ENCODE peak calls at places on chromosome X, in eight cellular contexts. One of them, this sample, is unnamed.
A peak's percentile ranks its signal among the peaks of the same experiment; 100 is the strongest.

GRCh38 chrX:17024896-17025295 is 78.4 kb downstream of the REPS2 start:
- DNase-seq in psoas muscle: no peak
- DNase-seq in mammary epithelial cell: no peak
- DNase-seq in SK-N-SH: peak; percentile 36
- DNase-seq in fibroblast of lung: peak; percentile 34
- DNase-seq in heart left ventricle: no peak
- DNase-seq in upper lobe of right lung: no peak
- DNase-seq in IMR-90: no peak
- DNase-seq in this sample: peak; percentile 28

GRCh38 chrX:129981752-129982299 is 609 bp upstream of the BCORL1 start:
- DNase-seq in SK-N-SH: peak; percentile 50
- DNase-seq in mammary epithelial cell: no peak
- DNase-seq in psoas muscle: no peak
- DNase-seq in upper lobe of right lung: peak; percentile 44
- DNase-seq in IMR-90: no peak
- DNase-seq in fibroblast of lung: no peak
- DNase-seq in heart left ventricle: no peak
- DNase-seq in this sample: no peak

GRCh38 chrX:19443886-19444530 is 71.3 kb downstream of the MAP3K15 start:
- DNase-seq in psoas muscle: no peak
- DNase-seq in upper lobe of right lung: no peak
- DNase-seq in SK-N-SH: no peak
- DNase-seq in mammary epithelial cell: no peak
- DNase-seq in fibroblast of lung: no peak
- DNase-seq in IMR-90: no peak
- DNase-seq in heart left ventricle: no peak
- DNase-seq in this sample: no peak

GRCh38 chrX:74526786-74527185 is 87.6 kb downstream of the RLIM start:
- DNase-seq in IMR-90: no peak
- DNase-seq in heart left ventricle: no peak
- DNase-seq in upper lobe of right lung: no peak
- DNase-seq in SK-N-SH: no peak
- DNase-seq in psoas muscle: no peak
- DNase-seq in mammary epithelial cell: no peak
- DNase-seq in fibroblast of lung: no peak
- DNase-seq in this sample: peak; percentile 57

GRCh38 chrX:24005028-24005427 is 22.0 kb downstream of the KLHL15 start:
- DNase-seq in SK-N-SH: no peak
- DNase-seq in fibroblast of lung: no peak
- DNase-seq in heart left ventricle: no peak
- DNase-seq in psoas muscle: no peak
- DNase-seq in upper lobe of right lung: no peak
- DNase-seq in mammary epithelial cell: no peak
- DNase-seq in IMR-90: no peak
- DNase-seq in this sample: no peak

GRCh38 chrX:119790977-119791436 is 423 bp downstream of the RPL39 start:
- DNase-seq in SK-N-SH: peak; percentile 62
- DNase-seq in heart left ventricle: no peak
- DNase-seq in psoas muscle: no peak
- DNase-seq in IMR-90: peak; percentile 26
- DNase-seq in fibroblast of lung: peak; percentile 47
- DNase-seq in upper lobe of right lung: no peak
- DNase-seq in mammary epithelial cell: peak; percentile 16
- DNase-seq in this sample: peak; percentile 38

GRCh38 chrX:132094169-132094568 is 33.7 kb downstream of the FRMD7 start:
- DNase-seq in heart left ventricle: no peak
- DNase-seq in upper lobe of right lung: no peak
- DNase-seq in IMR-90: no peak
- DNase-seq in psoas muscle: no peak
- DNase-seq in fibroblast of lung: peak; percentile 17
- DNase-seq in mammary epithelial cell: no peak
- DNase-seq in SK-N-SH: no peak
- DNase-seq in this sample: no peak

GRCh38 chrX:133810925-133811324 is 174.5 kb downstream of the GPC3 start:
- DNase-seq in upper lobe of right lung: no peak
- DNase-seq in heart left ventricle: no peak
- DNase-seq in SK-N-SH: no peak
- DNase-seq in mammary epithelial cell: no peak
- DNase-seq in fibroblast of lung: no peak
- DNase-seq in psoas muscle: no peak
- DNase-seq in IMR-90: no peak
- DNase-seq in this sample: no peak

GRCh38 chrX:13891367-13892146 is 74.7 kb upstream of the GPM6B start:
- DNase-seq in mammary epithelial cell: peak; percentile 48
- DNase-seq in upper lobe of right lung: no peak
- DNase-seq in SK-N-SH: no peak
- DNase-seq in heart left ventricle: no peak
- DNase-seq in IMR-90: no peak
- DNase-seq in fibroblast of lung: no peak
- DNase-seq in psoas muscle: no peak
- DNase-seq in this sample: no peak

GRCh38 chrX:153875391-153876111 is 10.4 kb downstream of the L1CAM start:
- DNase-seq in IMR-90: no peak
- DNase-seq in psoas muscle: peak; percentile 67
- DNase-seq in fibroblast of lung: peak; percentile 11
- DNase-seq in mammary epithelial cell: no peak
- DNase-seq in upper lobe of right lung: peak; percentile 73
- DNase-seq in SK-N-SH: peak; percentile 80
- DNase-seq in heart left ventricle: no peak
- DNase-seq in this sample: peak; percentile 64
- H3K4me3 ChIP-seq in IMR-90: no peak overlapping the region
- H3K4me3 ChIP-seq in psoas muscle: no peak overlapping the region
- H3K4me3 ChIP-seq in fibroblast of lung: no peak overlapping the region
- H3K4me3 ChIP-seq in mammary epithelial cell: no peak overlapping the region
- H3K4me3 ChIP-seq in upper lobe of right lung: no peak overlapping the region
- H3K4me3 ChIP-seq in SK-N-SH: peak overlapping the region; percentile 34
- H3K4me3 ChIP-seq in heart left ventricle: no peak overlapping the region
- H3K4me3 ChIP-seq in this sample: no peak overlapping the region

DNA sequence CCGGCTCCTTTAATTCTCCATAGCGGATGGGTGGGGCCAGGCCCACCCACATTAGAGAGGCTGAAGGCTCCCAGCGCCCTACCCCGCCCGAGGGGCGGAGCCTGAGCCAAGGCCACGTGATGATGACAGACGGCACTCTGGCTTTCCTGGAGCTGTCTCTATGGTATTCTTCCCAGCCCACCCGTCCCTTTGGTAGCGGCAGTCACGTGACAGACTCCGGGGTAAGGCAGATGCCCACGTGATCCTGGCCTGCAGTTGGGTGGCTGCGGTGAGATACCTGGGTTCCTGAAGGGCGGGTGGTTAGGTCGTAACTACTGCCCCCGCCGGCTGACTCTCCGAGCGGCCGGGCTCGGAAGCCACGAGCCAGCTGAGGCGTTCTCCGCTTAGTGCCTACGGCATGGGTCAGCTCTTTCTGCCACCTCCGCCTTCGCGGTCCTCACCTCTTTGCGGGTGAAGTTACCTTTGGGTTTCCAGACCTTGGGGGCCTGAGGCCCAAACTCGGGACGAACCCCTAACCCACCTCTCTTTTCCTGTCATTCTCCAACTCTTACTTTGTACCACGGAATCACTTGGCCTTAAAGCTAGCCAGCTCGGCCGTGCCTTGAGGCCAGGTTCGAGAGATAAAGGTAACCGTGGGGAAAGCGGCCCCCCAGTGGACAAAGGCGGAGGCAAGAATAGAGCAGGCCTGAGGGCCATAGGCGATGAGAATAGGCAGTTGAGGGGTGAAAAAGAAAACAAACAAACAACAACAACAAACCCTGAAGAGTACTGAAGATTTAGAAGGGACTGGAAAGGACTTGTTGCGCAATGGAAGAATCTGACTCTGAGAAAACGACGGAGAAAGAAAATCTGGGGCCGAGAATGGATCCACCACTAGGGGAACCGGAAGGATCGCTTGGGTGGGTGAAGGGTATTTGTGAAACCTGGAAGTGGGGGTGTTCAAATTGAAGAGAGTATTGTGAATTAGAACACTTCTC is at the start of gene RRAGB:
- DNase-seq in heart left ventricle: peak; percentile 96
- DNase-seq in fibroblast of lung: peak; percentile 94
- DNase-seq in upper lobe of right lung: peak; percentile 96
- DNase-seq in SK-N-SH: peak; percentile 85
- DNase-seq in mammary epithelial cell: peak; percentile 89
- DNase-seq in IMR-90: peak; percentile 91
- DNase-seq in psoas muscle: peak; percentile 96
- DNase-seq in this sample: peak; percentile 96
- TF ChIP-seq CTCF in heart left ventricle: peak; percentile 23
- TF ChIP-seq CTCF in fibroblast of lung: peak; percentile 53
- TF ChIP-seq CTCF in upper lobe of right lung: peak; percentile 53
- TF ChIP-seq CTCF in SK-N-SH: peak; percentile 70
- TF ChIP-seq CTCF in mammary epithelial cell: peak; percentile 21
- TF ChIP-seq CTCF in IMR-90: peak; percentile 41
- TF ChIP-seq CTCF in psoas muscle: peak; percentile 46
- TF ChIP-seq CTCF in this sample: peak; percentile 60

DNA sequence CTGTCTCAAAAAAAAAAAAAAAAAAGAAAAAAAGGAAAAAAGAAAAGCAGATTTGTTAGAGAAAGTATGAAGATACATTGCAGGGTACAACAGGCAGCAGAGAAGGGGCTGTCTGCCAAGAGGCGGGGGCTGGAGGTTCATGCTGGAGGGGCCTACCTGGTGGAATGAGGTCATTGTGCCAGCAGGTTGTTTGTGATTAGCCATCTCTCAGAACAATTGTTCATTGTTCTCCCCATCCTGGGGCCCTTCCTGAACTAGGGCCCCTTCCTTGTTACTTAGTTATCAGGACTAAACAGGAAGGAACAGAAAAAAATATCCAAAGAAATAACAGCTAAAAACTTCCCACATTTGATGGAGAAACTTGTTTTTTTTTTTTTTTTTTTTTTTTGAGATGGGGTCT is 14.0 kb upstream of the GPKOW start:
- DNase-seq in fibroblast of lung: no peak
- DNase-seq in upper lobe of right lung: no peak
- DNase-seq in heart left ventricle: peak; percentile 39
- DNase-seq in IMR-90: no peak
- DNase-seq in mammary epithelial cell: no peak
- DNase-seq in SK-N-SH: no peak
- DNase-seq in psoas muscle: no peak
- DNase-seq in this sample: no peak
- H3K9me3 ChIP-seq in fibroblast of lung: no peaks in the 10 kb centered on the region
- H3K9me3 ChIP-seq in upper lobe of right lung: no peaks in the 10 kb centered on the region
- H3K9me3 ChIP-seq in heart left ventricle: peaks cover 21% of the 10 kb centered on the region
- H3K9me3 ChIP-seq in IMR-90: peaks cover 16% of the 10 kb centered on the region
- H3K9me3 ChIP-seq in mammary epithelial cell: peaks cover 18% of the 10 kb centered on the region
- H3K9me3 ChIP-seq in SK-N-SH: peaks cover 5% of the 10 kb centered on the region
- H3K9me3 ChIP-seq in psoas muscle: peaks cover 4% of the 10 kb centered on the region
- H3K9me3 ChIP-seq in this sample: peaks cover 16% of the 10 kb centered on the region

GRCh38 chrX:41108684-41109205 is 23.5 kb downstream of the USP9X start:
- DNase-seq in IMR-90: no peak
- DNase-seq in fibroblast of lung: no peak
- DNase-seq in mammary epithelial cell: no peak
- DNase-seq in upper lobe of right lung: no peak
- DNase-seq in heart left ventricle: no peak
- DNase-seq in SK-N-SH: no peak
- DNase-seq in psoas muscle: no peak
- DNase-seq in this sample: no peak
- H3K4me3 ChIP-seq in IMR-90: no peak overlapping the region
- H3K4me3 ChIP-seq in fibroblast of lung: no peak overlapping the region
- H3K4me3 ChIP-seq in mammary epithelial cell: no peak overlapping the region
- H3K4me3 ChIP-seq in upper lobe of right lung: no peak overlapping the region
- H3K4me3 ChIP-seq in heart left ventricle: no peak overlapping the region
- H3K4me3 ChIP-seq in SK-N-SH: no peak overlapping the region
- H3K4me3 ChIP-seq in psoas muscle: no peak overlapping the region
- H3K4me3 ChIP-seq in this sample: no peak overlapping the region

DNA sequence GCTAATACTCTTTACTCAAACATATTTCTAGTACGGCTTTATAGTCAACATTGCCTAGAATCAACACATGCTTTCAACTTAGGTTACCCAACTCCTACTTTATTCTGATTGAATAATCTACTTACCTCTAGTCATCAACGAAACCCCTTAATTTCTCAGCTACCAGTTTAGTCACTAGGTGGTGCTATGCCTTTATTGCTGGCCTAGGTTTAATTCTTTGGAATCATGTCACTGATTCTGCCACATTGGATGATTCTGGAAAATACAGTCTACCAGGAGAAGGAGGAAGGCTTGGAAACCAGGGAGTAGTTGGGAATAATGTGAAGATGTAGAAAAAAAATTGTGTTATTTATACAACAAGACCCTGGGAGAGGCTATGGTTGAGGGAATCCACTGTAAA is 167.7 kb downstream of the DCAF12L2 start:
- DNase-seq in heart left ventricle: no peak
- DNase-seq in upper lobe of right lung: no peak
- DNase-seq in psoas muscle: no peak
- DNase-seq in IMR-90: no peak
- DNase-seq in SK-N-SH: peak; percentile 1
- DNase-seq in mammary epithelial cell: peak; percentile 2
- DNase-seq in fibroblast of lung: no peak
- DNase-seq in this sample: peak; percentile 14
- TF ChIP-seq CTCF in heart left ventricle: peak; percentile 14
- TF ChIP-seq CTCF in upper lobe of right lung: no peak
- TF ChIP-seq CTCF in psoas muscle: peak; percentile 9
- TF ChIP-seq CTCF in IMR-90: peak; percentile 25
- TF ChIP-seq CTCF in SK-N-SH: peak; percentile 62
- TF ChIP-seq CTCF in mammary epithelial cell: peak; percentile 29
- TF ChIP-seq CTCF in fibroblast of lung: no peak
- TF ChIP-seq CTCF in this sample: peak; percentile 53

DNA sequence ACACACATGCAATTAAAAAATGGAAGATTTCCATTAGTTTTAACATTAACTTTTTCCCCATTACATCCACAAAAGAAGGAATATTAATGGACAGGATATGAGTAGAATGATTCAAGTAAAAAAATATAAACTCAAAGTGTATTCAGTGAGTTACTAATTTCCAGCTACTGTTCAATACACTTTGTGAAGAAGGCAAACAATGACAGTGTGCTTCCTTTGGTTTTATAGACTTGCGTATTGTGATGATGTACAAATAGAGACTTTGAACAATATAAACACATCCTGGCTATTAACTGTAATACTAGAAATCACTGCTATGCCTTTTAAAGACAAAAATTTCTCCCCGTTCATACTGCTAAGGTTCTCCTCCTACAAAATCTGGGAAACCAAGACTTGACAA is 171.4 kb downstream of the ASB9 start:
- DNase-seq in upper lobe of right lung: no peak
- DNase-seq in mammary epithelial cell: no peak
- DNase-seq in SK-N-SH: no peak
- DNase-seq in heart left ventricle: no peak
- DNase-seq in IMR-90: no peak
- DNase-seq in psoas muscle: no peak
- DNase-seq in fibroblast of lung: no peak
- DNase-seq in this sample: no peak
- H3K9me3 ChIP-seq in upper lobe of right lung: no peaks in the 10 kb centered on the region
- H3K9me3 ChIP-seq in mammary epithelial cell: no peaks in the 10 kb centered on the region
- H3K9me3 ChIP-seq in SK-N-SH: no peaks in the 10 kb centered on the region
- H3K9me3 ChIP-seq in heart left ventricle: no peaks in the 10 kb centered on the region
- H3K9me3 ChIP-seq in IMR-90: no peaks in the 10 kb centered on the region
- H3K9me3 ChIP-seq in psoas muscle: no peaks in the 10 kb centered on the region
- H3K9me3 ChIP-seq in fibroblast of lung: no peaks in the 10 kb centered on the region
- H3K9me3 ChIP-seq in this sample: no peaks in the 10 kb centered on the region

GRCh38 chrX:102154218-102154860 is 1.4 kb downstream of the BEX5 start:
- DNase-seq in upper lobe of right lung: no peak
- DNase-seq in mammary epithelial cell: no peak
- DNase-seq in psoas muscle: no peak
- DNase-seq in heart left ventricle: no peak
- DNase-seq in SK-N-SH: peak; percentile 16
- DNase-seq in IMR-90: no peak
- DNase-seq in fibroblast of lung: no peak
- DNase-seq in this sample: no peak
- H3K4me3 ChIP-seq in upper lobe of right lung: peak overlapping the region; percentile 49
- H3K4me3 ChIP-seq in mammary epithelial cell: no peak overlapping the region
- H3K4me3 ChIP-seq in psoas muscle: no peak overlapping the region
- H3K4me3 ChIP-seq in heart left ventricle: no peak overlapping the region
- H3K4me3 ChIP-seq in SK-N-SH: no peak overlapping the region
- H3K4me3 ChIP-seq in IMR-90: no peak overlapping the region
- H3K4me3 ChIP-seq in fibroblast of lung: no peak overlapping the region
- H3K4me3 ChIP-seq in this sample: no peak overlapping the region

GRCh38 chrX:12349201-12349600 is 210.9 kb downstream of the FRMPD4 start:
- DNase-seq in mammary epithelial cell: no peak
- DNase-seq in heart left ventricle: no peak
- DNase-seq in fibroblast of lung: no peak
- DNase-seq in psoas muscle: no peak
- DNase-seq in SK-N-SH: no peak
- DNase-seq in IMR-90: no peak
- DNase-seq in upper lobe of right lung: no peak
- DNase-seq in this sample: no peak
- TF ChIP-seq CTCF in mammary epithelial cell: no peak
- TF ChIP-seq CTCF in heart left ventricle: no peak
- TF ChIP-seq CTCF in fibroblast of lung: no peak
- TF ChIP-seq CTCF in psoas muscle: no peak
- TF ChIP-seq CTCF in SK-N-SH: peak; percentile 8
- TF ChIP-seq CTCF in IMR-90: no peak
- TF ChIP-seq CTCF in upper lobe of right lung: no peak
- TF ChIP-seq CTCF in this sample: no peak